ENCODE peak calls at places on chromosome 2, in eight cellular contexts. H is HFFc6, V is kidney epithelial cell, W is neural crest cell, P is WTC11, E is coronary artery, I is ovary, K is B cell. M is an unnamed sample.

GRCh38 chr2:238339814-238340213 is 19.5 kb downstream of the TRAF3IP1 start:
- DNase-seq in W (no peak), I (no peak), E (no peak), H (no peak), V (no peak), K (no peak), P (no peak), M (no peak)

GRCh38 chr2:46298522-46299351 is 1.5 kb downstream of the EPAS1 start:
- DNase-seq in V (no peak), E (peak), W (peak), I (peak), H (peak), P (peak), K (peak), M (no peak)

GRCh38 chr2:128611421-128612320 is 293.0 kb upstream of the HS6ST1 start:
- DNase-seq in P (no peak), E (no peak), I (no peak), H (no peak), W (no peak), V (no peak), K (no peak), M (no peak)

GRCh38 chr2:152449578-152449977 is 114.6 kb downstream of the FMNL2 start:
- DNase-seq in H (no peak), W (no peak), V (no peak), P (no peak), E (no peak), K (no peak), I (no peak), M (no peak)

GRCh38 chr2:36453652-36454051 is 98.1 kb downstream of the CRIM1 start:
- DNase-seq in H (no peak), K (no peak), I (no peak), W (no peak), E (no peak), P (no peak), V (no peak), M (no peak)

GRCh38 chr2:79292936-79293335 is 133.4 kb upstream of the REG3A start:
- DNase-seq in P (no peak), W (no peak), I (no peak), E (no peak), V (no peak), H (no peak), K (no peak), M (no peak)

GRCh38 chr2:95669441-95669994 is 77.7 kb downstream of the TRIM43 start:
- DNase-seq in P (no peak), W (no peak), K (no peak), I (no peak), H (no peak), V (no peak), E (no peak), M (no peak)

GRCh38 chr2:83742117-83742782 is 716.8 kb downstream of the SUCLG1 start:
- DNase-seq in W (no peak), H (no peak), E (no peak), I (no peak), P (no peak), K (no peak), V (no peak), M (no peak)

GRCh38 chr2:127001751-127002150 is 103.1 kb downstream of the TEX51 start:
- DNase-seq in V (no peak), H (no peak), P (no peak), K (no peak), I (no peak), E (no peak), W (no peak), M (no peak)

GRCh38 chr2:173264603-173265366 is 89.9 kb upstream of the CDCA7 start:
- DNase-seq in K (peak), E (no peak), P (no peak), H (no peak), I (no peak), V (no peak), W (no peak), M (no peak)

GRCh38 chr2:157932480-157933205 is 56.5 kb upstream of the ACVR1 start:
- DNase-seq in I (no peak), K (no peak), W (peak), H (no peak), E (no peak), P (peak), V (no peak), M (no peak)

GRCh38 chr2:210955591-210955990 is 399.2 kb downstream of the CPS1 start:
- DNase-seq in K (no peak), E (no peak), V (peak), H (peak), P (no peak), I (no peak), W (no peak), M (no peak)

GRCh38 chr2:9244985-9245544 is 38.5 kb downstream of the ASAP2 start:
- DNase-seq in P (peak), I (no peak), H (no peak), V (no peak), W (no peak), E (no peak), K (peak), M (no peak)

GRCh38 chr2:190468814-190469569 is 60.8 kb downstream of the MFSD6 start:
- DNase-seq in K (no peak), I (peak), W (no peak), V (peak), P (no peak), H (peak), E (no peak), M (no peak)

GRCh38 chr2:112092286-112093041 is 37.4 kb downstream of the TMEM87B start:
- DNase-seq in H (peak), V (peak), E (no peak), P (no peak), W (no peak), K (no peak), I (no peak), M (no peak)

GRCh38 chr2:219997341-219997851 is 370.0 kb downstream of the SLC4A3 start:
- DNase-seq in W (peak), I (peak), H (no peak), K (no peak), V (peak), P (peak), E (no peak), M (peak)

GRCh38 chr2:15579641-15580040 is 12.0 kb upstream of the DDX1 start:
- DNase-seq in E (no peak), P (no peak), W (no peak), I (no peak), H (peak), V (no peak), K (no peak), M (no peak)

GRCh38 chr2:217636578-217637267 is 366.1 kb downstream of the TNS1 start:
- DNase-seq in V (no peak), E (no peak), P (no peak), I (no peak), H (no peak), W (peak), K (no peak), M (no peak)

GRCh38 chr2:222074674-222075073 is 224.1 kb downstream of the PAX3 start:
- DNase-seq in V (no peak), E (no peak), P (no peak), K (no peak), H (no peak), W (no peak), I (no peak), M (no peak)

GRCh38 chr2:119430023-119430498 is 1.6 kb upstream of the TMEM37 start:
- DNase-seq in E (peak), V (no peak), W (no peak), I (no peak), K (no peak), H (no peak), P (no peak), M (peak)

GRCh38 chr2:18435425-18436037 is 124.9 kb downstream of the RDH14 start:
- DNase-seq in P (no peak), V (no peak), E (no peak), K (no peak), H (peak), W (peak), I (no peak), M (no peak)

GRCh38 chr2:180999274-180999964 is 19.0 kb downstream of the UBE2E3 start:
- DNase-seq in P (no peak), V (no peak), E (no peak), W (no peak), H (no peak), I (no peak), K (no peak), M (no peak)

GRCh38 chr2:26649322-26649721 is 8.2 kb upstream of the CIB4 start:
- DNase-seq in I (peak), P (no peak), V (no peak), E (peak), H (no peak), K (no peak), W (no peak), M (no peak)

GRCh38 chr2:136997550-136997949 is 232.2 kb downstream of the THSD7B start:
- DNase-seq in I (no peak), K (no peak), H (no peak), W (no peak), E (no peak), P (no peak), V (peak), M (no peak)

GRCh38 chr2:120576509-120577474 is 158.9 kb upstream of the GLI2 start:
- DNase-seq in K (no peak), W (no peak), I (no peak), H (peak), V (no peak), P (no peak), E (no peak), M (no peak)

GRCh38 chr2:120245520-120245835 is 7.2 kb upstream of the RALB start:
- DNase-seq in W (no peak), V (no peak), K (no peak), H (peak), P (no peak), I (no peak), E (no peak), M (no peak)

GRCh38 chr2:213002383-213002782 is 149.0 kb downstream of the IKZF2 start:
- DNase-seq in K (no peak), W (no peak), H (no peak), E (no peak), V (no peak), I (no peak), P (no peak), M (no peak)

GRCh38 chr2:186274936-186275575 is 211.0 kb upstream of the ZC3H15 start:
- DNase-seq in P (no peak), I (no peak), E (no peak), V (peak), K (no peak), H (peak), W (no peak), M (no peak)

GRCh38 chr2:72144746-72145657 is 2.7 kb downstream of the CYP26B1 start:
- DNase-seq in I (no peak), V (no peak), K (no peak), W (no peak), P (peak), E (peak), H (no peak), M (peak)

GRCh38 chr2:234764378-234764777 is 187.4 kb upstream of the SH3BP4 start:
- DNase-seq in H (no peak), I (no peak), E (no peak), P (no peak), W (no peak), V (peak), K (no peak), M (no peak)

GRCh38 chr2:196383799-196384198 is 212.4 kb upstream of the STK17B start:
- DNase-seq in P (no peak), K (no peak), W (no peak), H (no peak), E (no peak), V (no peak), I (no peak), M (no peak)

GRCh38 chr2:68333009-68333408 is 13.3 kb upstream of the CNRIP1 start:
- DNase-seq in H (no peak), V (no peak), E (no peak), W (no peak), P (no peak), K (no peak), I (no peak), M (no peak)

GRCh38 chr2:169397697-169398096 is 35.4 kb upstream of the LRP2 start:
- DNase-seq in K (no peak), V (no peak), I (no peak), W (no peak), P (no peak), H (no peak), E (no peak), M (no peak)

GRCh38 chr2:166074430-166074829 is 53.4 kb downstream of the SCN1A start:
- DNase-seq in P (no peak), K (no peak), V (no peak), I (no peak), E (no peak), H (no peak), W (no peak), M (no peak)

GRCh38 chr2:160308915-160309314 is 108.8 kb upstream of the ITGB6 start:
- DNase-seq in P (no peak), I (no peak), H (peak), W (no peak), V (peak), E (no peak), K (no peak), M (no peak)

DNA sequence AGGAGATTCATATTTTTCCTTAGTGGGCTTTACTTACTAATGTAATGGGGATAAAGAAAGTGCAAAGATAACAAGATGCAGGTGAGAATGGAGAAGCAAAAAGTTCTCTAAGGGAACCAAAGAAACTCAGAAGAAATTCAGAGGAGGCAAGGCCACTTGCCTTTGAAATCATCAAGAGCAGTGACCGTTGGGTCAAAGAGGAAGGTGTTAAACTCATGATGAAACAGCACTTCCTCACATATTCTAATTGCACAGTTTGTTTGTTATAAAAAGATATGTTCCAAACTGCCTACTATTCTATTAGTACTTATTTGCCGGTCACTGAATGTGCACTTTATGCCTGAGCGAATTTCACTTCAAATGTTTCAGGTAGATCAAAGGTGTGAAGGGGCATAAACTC is 975.1 kb downstream of the BCL11A start:
- DNase-seq in K (no peak), W (no peak), V (no peak), H (no peak), P (no peak), I (no peak), E (no peak), M (no peak)
- TF ChIP-seq CTCF in K (no peak), W (no peak), V (no peak), H (no peak), P (no peak), I (no peak), E (no peak), M (no peak)

GRCh38 chr2:102438578-102438977 is 15.6 kb downstream of the IL18RAP start:
- DNase-seq in P (no peak), E (no peak), H (no peak), W (no peak), V (no peak), I (no peak), K (no peak), M (no peak)

GRCh38 chr2:102437122-102437521 is 14.2 kb downstream of the IL18RAP start:
- DNase-seq in H (no peak), P (no peak), E (no peak), V (no peak), K (no peak), W (no peak), I (no peak), M (no peak)

GRCh38 chr2:102436284-102436683 is 13.3 kb downstream of the IL18RAP start:
- DNase-seq in E (no peak), H (no peak), P (no peak), I (no peak), K (no peak), W (no peak), V (peak), M (no peak)

GRCh38 chr2:102438124-102438523 is 15.2 kb downstream of the IL18RAP start:
- DNase-seq in K (no peak), H (no peak), E (no peak), P (no peak), I (no peak), W (no peak), V (no peak), M (no peak)

GRCh38 chr2:102439065-102439695 is 16.2 kb downstream of the IL18RAP start:
- DNase-seq in W (no peak), K (no peak), I (no peak), P (no peak), E (no peak), H (peak), V (peak), M (no peak)
- TF ChIP-seq CTCF in W (no peak), K (no peak), I (no peak), P (no peak), E (no peak), H (no peak), V (no peak), M (no peak)

GRCh38 chr2:64645014-64645418 is 8.7 kb downstream of the SERTAD2 start:
- DNase-seq in K (no peak), I (peak), E (no peak), W (peak), H (peak), P (peak), V (no peak), M (peak)
- TF ChIP-seq CTCF in K (no peak), I (no peak), E (no peak), W (no peak), H (peak), P (no peak), V (peak), M (no peak)

GRCh38 chr2:62775367-62775668 is 69.8 kb downstream of the EHBP1 start:
- DNase-seq in V (no peak), W (no peak), H (no peak), I (no peak), P (no peak), K (no peak), E (no peak), M (no peak)
- TF ChIP-seq CTCF in V (no peak), W (peak), H (peak), I (no peak), P (no peak), K (no peak), E (peak), M (no peak)

GRCh38 chr2:172109670-172110421 is 7.1 kb upstream of the DLX2 start:
- DNase-seq in W (no peak), P (peak), E (no peak), K (no peak), H (no peak), V (no peak), I (no peak), M (no peak)

GRCh38 chr2:172109256-172109655 is 6.6 kb upstream of the DLX2 start:
- DNase-seq in P (no peak), E (no peak), I (no peak), W (no peak), K (no peak), V (no peak), H (no peak), M (no peak)

GRCh38 chr2:172116107-172116506 is 13.4 kb upstream of the DLX2 start:
- DNase-seq in W (no peak), V (no peak), I (no peak), E (no peak), P (no peak), K (no peak), H (no peak), M (no peak)

GRCh38 chr2:172114579-172114978 is 11.9 kb upstream of the DLX2 start:
- DNase-seq in K (no peak), W (no peak), H (no peak), I (no peak), V (no peak), P (no peak), E (no peak), M (no peak)

DNA sequence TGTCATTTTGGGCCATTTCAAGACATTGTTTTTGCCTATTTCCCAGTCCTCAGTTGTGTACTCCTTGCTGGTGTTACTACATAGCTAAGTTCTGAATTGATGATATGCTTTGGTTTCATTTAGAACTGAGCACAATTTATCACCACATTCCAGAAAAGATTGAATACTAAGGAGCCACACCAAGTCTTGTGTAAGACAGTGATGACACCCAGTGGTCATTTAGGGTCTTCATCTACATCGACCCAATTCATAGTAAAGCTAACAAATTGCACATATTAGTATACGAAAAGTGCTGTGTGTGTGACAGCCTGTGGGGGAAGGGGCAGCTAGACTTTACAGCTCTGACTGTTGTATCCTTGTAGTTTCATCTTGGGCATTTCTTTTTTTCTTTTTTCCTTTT is 10.9 kb upstream of the DLX2 start:
- DNase-seq in E (no peak), V (no peak), W (no peak), P (no peak), I (no peak), K (no peak), H (peak), M (no peak)
- TF ChIP-seq CTCF in E (no peak), V (peak), W (peak), P (peak), I (peak), K (no peak), H (peak), M (peak)

DNA sequence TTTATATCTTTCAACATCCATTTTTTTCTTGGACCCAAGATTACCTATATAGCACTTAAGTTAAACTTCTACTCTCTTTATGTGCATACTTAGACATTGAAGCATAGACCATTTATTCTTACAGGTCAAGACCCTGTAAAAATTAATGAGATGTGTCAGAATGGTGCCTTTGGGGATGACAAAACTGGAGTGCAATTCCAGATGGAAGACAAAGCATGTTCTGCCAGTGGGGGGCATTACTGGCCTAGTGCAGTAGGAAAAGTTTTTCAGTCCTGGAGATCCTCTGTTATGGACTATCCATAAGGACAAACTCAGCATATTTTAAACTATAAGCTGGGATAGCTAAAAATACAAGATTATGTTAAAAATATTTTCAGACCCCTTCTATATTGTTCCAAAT is 57.8 kb upstream of the MMADHC start:
- DNase-seq in I (no peak), W (no peak), V (peak), H (peak), P (no peak), E (no peak), K (no peak), M (no peak)
- TF ChIP-seq CTCF in I (no peak), W (peak), V (peak), H (peak), P (no peak), E (no peak), K (no peak), M (no peak)

GRCh38 chr2:53455094-53455493 is 312.5 kb upstream of the CHAC2 start:
- DNase-seq in V (no peak), E (no peak), P (no peak), H (no peak), K (no peak), I (no peak), W (no peak), M (no peak)

GRCh38 chr2:53452400-53452799 is 315.2 kb upstream of the CHAC2 start:
- DNase-seq in V (no peak), K (no peak), E (no peak), I (no peak), P (no peak), H (no peak), W (no peak), M (no peak)

GRCh38 chr2:53448591-53448990 is 319.0 kb upstream of the CHAC2 start:
- DNase-seq in E (no peak), P (no peak), W (no peak), I (no peak), V (no peak), H (no peak), K (no peak), M (no peak)

GRCh38 chr2:53450885-53451284 is 316.7 kb upstream of the CHAC2 start:
- DNase-seq in E (no peak), V (no peak), P (no peak), K (no peak), I (no peak), W (no peak), H (no peak), M (no peak)

GRCh38 chr2:53452957-53453748 is 314.5 kb upstream of the CHAC2 start:
- DNase-seq in V (no peak), P (no peak), H (no peak), W (no peak), K (no peak), I (no peak), E (no peak), M (no peak)
- TF ChIP-seq CTCF in V (no peak), P (no peak), H (no peak), W (no peak), K (no peak), I (no peak), E (no peak), M (no peak)

M was measured in ascending aorta.